ENCODE peak calls at places on chromosomes 5 and 9, in four cellular contexts. C, K, W and H are unnamed samples.

GRCh38 chr5:62064993-62065392 is 241.0 kb upstream of the KIF2A start:
- ATAC-seq in K (no peak), C (no peak), W (no peak), H (no peak)

GRCh38 chr9:37921546-37922300 is 17.8 kb upstream of the SLC25A51 start:
- ATAC-seq in W (no peak), K (peak), C (no peak), H (peak)

GRCh38 chr5:163261647-163262269 is 175.6 kb upstream of the CCNG1 start:
- ATAC-seq in C (no peak), K (no peak), W (no peak), H (no peak)

GRCh38 chr9:111483419-111483861 is 743 bp downstream of the ECPAS start:
- ATAC-seq in K (no peak), W (peak), C (peak), H (peak)

GRCh38 chr5:122333564-122333963 is 21.5 kb downstream of the SNCAIP start:
- ATAC-seq in K (no peak), W (no peak), C (no peak), H (no peak)

GRCh38 chr5:127799293-127799905 is 96.2 kb downstream of the CCDC192 start:
- ATAC-seq in K (no peak), C (no peak), W (no peak), H (no peak)

GRCh38 chr5:172779968-172780350 is 9.0 kb upstream of the DUSP1 start:
- ATAC-seq in W (no peak), K (no peak), C (peak), H (no peak)

GRCh38 chr5:100758306-100758705 is 144.8 kb downstream of the ST8SIA4 start:
- ATAC-seq in K (no peak), C (no peak), W (no peak), H (no peak)

GRCh38 chr5:146426853-146427618 is 20.1 kb upstream of the TCERG1 start:
- ATAC-seq in C (peak), K (no peak), W (peak), H (peak)

GRCh38 chr5:124661317-124662141 is 84.9 kb downstream of the ZNF608 start:
- ATAC-seq in K (peak), C (peak), W (peak), H (peak)

GRCh38 chr5:154701181-154701580 is 54.0 kb upstream of the LARP1 start:
- ATAC-seq in W (no peak), C (peak), K (no peak), H (no peak)

GRCh38 chr5:33283243-33283642 is 157.5 kb upstream of the TARS1 start:
- ATAC-seq in W (no peak), K (no peak), C (no peak), H (no peak)

GRCh38 chr5:163360681-163361080 is 76.7 kb upstream of the CCNG1 start:
- ATAC-seq in K (no peak), W (no peak), C (no peak), H (no peak)

GRCh38 chr5:23136958-23137357 is 283.8 kb upstream of the CDH12 start:
- ATAC-seq in K (no peak), W (no peak), C (no peak), H (no peak)

GRCh38 chr9:112011051-112011620 is 114.5 kb downstream of the UGCG start:
- ATAC-seq in K (no peak), C (no peak), W (no peak), H (no peak)

GRCh38 chr5:128406863-128407262 is 131.2 kb downstream of the FBN2 start:
- ATAC-seq in W (no peak), C (no peak), K (no peak), H (no peak)

GRCh38 chr5:83374547-83374946 is 97.0 kb upstream of the VCAN start:
- ATAC-seq in C (no peak), W (peak), K (no peak), H (no peak)

GRCh38 chr5:156103116-156103860 is 223.7 kb upstream of the SGCD start:
- ATAC-seq in K (no peak), C (no peak), W (no peak), H (no peak)

GRCh38 chr9:71602652-71603051 is 165.7 kb downstream of the CEMIP2 start:
- ATAC-seq in K (no peak), W (no peak), C (peak), H (no peak)

GRCh38 chr5:150144876-150145275 is 10.8 kb downstream of the PDGFRB start:
- ATAC-seq in C (no peak), K (no peak), W (no peak), H (no peak)

GRCh38 chr9:134783699-134784039 is 96.9 kb upstream of the FCN2 start:
- ATAC-seq in K (no peak), C (no peak), W (peak), H (no peak)

GRCh38 chr9:112233769-112234168 is 58.7 kb upstream of the SUSD1 start:
- ATAC-seq in W (no peak), C (peak), K (no peak), H (no peak)

GRCh38 chr9:94799578-94800264 is 73.2 kb downstream of the AOPEP start:
- ATAC-seq in W (no peak), C (peak), K (peak), H (peak)

GRCh38 chr5:151094054-151094858 is 13.4 kb upstream of the TNIP1 start:
- ATAC-seq in W (peak), K (peak), C (peak), H (peak)

GRCh38 chr9:35675732-35676392 is 2.1 kb downstream of the CA9 start:
- ATAC-seq in K (peak), C (peak), W (peak), H (peak)

GRCh38 chr5:158715592-158715991 is 384.1 kb downstream of the EBF1 start:
- ATAC-seq in W (no peak), C (no peak), K (no peak), H (no peak)

GRCh38 chr9:88875394-88875793 is 115.9 kb upstream of the S1PR3 start:
- ATAC-seq in W (no peak), C (no peak), K (no peak), H (no peak)

GRCh38 chr5:127612441-127613141 is 36.3 kb upstream of the CTXN3 start:
- ATAC-seq in W (no peak), C (no peak), K (no peak), H (peak)